ENCODE peak calls at places on chromosomes 1 and 21, in seven cellular contexts. One of them, this sample, is unnamed.

GRCh38 chr1:68270993-68271392 is 38.7 kb upstream of the WLS start:
- DNase-seq in KBM-7: no peak
- DNase-seq in stimulated activated CD4-positive, alpha-beta T cell treated with anti-CD3 and anti-CD28 coated beads, Interleukin-15, amount 100 ng/mL, for 1 hour: no peak
- DNase-seq in ovary: no peak
- DNase-seq in activated CD4-positive, alpha-beta T cell treated with anti-CD3 and anti-CD28 coated beads, Interleukin-2, amount 50 U/mL, for 1 hour: no peak
- DNase-seq in breast epithelium: no peak
- DNase-seq in GM13977: no peak
- DNase-seq in this sample: no peak

GRCh38 chr21:45302082-45303061 is 14.7 kb upstream of the POFUT2 start:
- DNase-seq in activated CD4-positive, alpha-beta T cell treated with anti-CD3 and anti-CD28 coated beads, Interleukin-2, amount 50 U/mL, for 1 hour: peak
- DNase-seq in stimulated activated CD4-positive, alpha-beta T cell treated with anti-CD3 and anti-CD28 coated beads, Interleukin-15, amount 100 ng/mL, for 1 hour: peak
- DNase-seq in breast epithelium: no peak
- DNase-seq in GM13977: no peak
- DNase-seq in ovary: peak
- DNase-seq in KBM-7: no peak
- DNase-seq in this sample: no peak

GRCh38 chr1:244442850-244443249 is 8.9 kb downstream of the ADSS2 start:
- DNase-seq in GM13977: no peak
- DNase-seq in stimulated activated CD4-positive, alpha-beta T cell treated with anti-CD3 and anti-CD28 coated beads, Interleukin-15, amount 100 ng/mL, for 1 hour: no peak
- DNase-seq in KBM-7: no peak
- DNase-seq in breast epithelium: no peak
- DNase-seq in ovary: no peak
- DNase-seq in activated CD4-positive, alpha-beta T cell treated with anti-CD3 and anti-CD28 coated beads, Interleukin-2, amount 50 U/mL, for 1 hour: no peak
- DNase-seq in this sample: no peak

GRCh38 chr1:230236301-230236700 is 169.3 kb downstream of the GALNT2 start:
- DNase-seq in stimulated activated CD4-positive, alpha-beta T cell treated with anti-CD3 and anti-CD28 coated beads, Interleukin-15, amount 100 ng/mL, for 1 hour: no peak
- DNase-seq in GM13977: no peak
- DNase-seq in KBM-7: no peak
- DNase-seq in breast epithelium: no peak
- DNase-seq in ovary: no peak
- DNase-seq in activated CD4-positive, alpha-beta T cell treated with anti-CD3 and anti-CD28 coated beads, Interleukin-2, amount 50 U/mL, for 1 hour: no peak
- DNase-seq in this sample: no peak

GRCh38 chr21:18228060-18228739 is 16.4 kb upstream of the CHODL start:
- DNase-seq in stimulated activated CD4-positive, alpha-beta T cell treated with anti-CD3 and anti-CD28 coated beads, Interleukin-15, amount 100 ng/mL, for 1 hour: no peak
- DNase-seq in GM13977: no peak
- DNase-seq in KBM-7: no peak
- DNase-seq in activated CD4-positive, alpha-beta T cell treated with anti-CD3 and anti-CD28 coated beads, Interleukin-2, amount 50 U/mL, for 1 hour: no peak
- DNase-seq in breast epithelium: no peak
- DNase-seq in ovary: no peak
- DNase-seq in this sample: no peak

GRCh38 chr1:3074800-3075199 is 5.8 kb downstream of the PRDM16 start:
- DNase-seq in activated CD4-positive, alpha-beta T cell treated with anti-CD3 and anti-CD28 coated beads, Interleukin-2, amount 50 U/mL, for 1 hour: no peak
- DNase-seq in stimulated activated CD4-positive, alpha-beta T cell treated with anti-CD3 and anti-CD28 coated beads, Interleukin-15, amount 100 ng/mL, for 1 hour: no peak
- DNase-seq in KBM-7: no peak
- DNase-seq in breast epithelium: no peak
- DNase-seq in ovary: no peak
- DNase-seq in GM13977: no peak
- DNase-seq in this sample: no peak

GRCh38 chr1:16294219-16295212 is 57.5 kb upstream of the CPLANE2 start:
- DNase-seq in ovary: no peak
- DNase-seq in KBM-7: no peak
- DNase-seq in stimulated activated CD4-positive, alpha-beta T cell treated with anti-CD3 and anti-CD28 coated beads, Interleukin-15, amount 100 ng/mL, for 1 hour: no peak
- DNase-seq in breast epithelium: no peak
- DNase-seq in GM13977: peak
- DNase-seq in activated CD4-positive, alpha-beta T cell treated with anti-CD3 and anti-CD28 coated beads, Interleukin-2, amount 50 U/mL, for 1 hour: no peak
- DNase-seq in this sample: no peak

GRCh38 chr1:231376875-231377549 is 38.9 kb downstream of the SPRTN start:
- DNase-seq in breast epithelium: no peak
- DNase-seq in activated CD4-positive, alpha-beta T cell treated with anti-CD3 and anti-CD28 coated beads, Interleukin-2, amount 50 U/mL, for 1 hour: no peak
- DNase-seq in ovary: no peak
- DNase-seq in GM13977: no peak
- DNase-seq in stimulated activated CD4-positive, alpha-beta T cell treated with anti-CD3 and anti-CD28 coated beads, Interleukin-15, amount 100 ng/mL, for 1 hour: no peak
- DNase-seq in KBM-7: no peak
- DNase-seq in this sample: peak

GRCh38 chr1:233909195-233909594 is 4.7 kb downstream of the SLC35F3 start:
- DNase-seq in stimulated activated CD4-positive, alpha-beta T cell treated with anti-CD3 and anti-CD28 coated beads, Interleukin-15, amount 100 ng/mL, for 1 hour: no peak
- DNase-seq in breast epithelium: no peak
- DNase-seq in ovary: no peak
- DNase-seq in KBM-7: no peak
- DNase-seq in GM13977: no peak
- DNase-seq in activated CD4-positive, alpha-beta T cell treated with anti-CD3 and anti-CD28 coated beads, Interleukin-2, amount 50 U/mL, for 1 hour: no peak
- DNase-seq in this sample: peak

GRCh38 chr1:214676747-214677146 is 73.8 kb downstream of the CENPF start:
- DNase-seq in breast epithelium: no peak
- DNase-seq in stimulated activated CD4-positive, alpha-beta T cell treated with anti-CD3 and anti-CD28 coated beads, Interleukin-15, amount 100 ng/mL, for 1 hour: no peak
- DNase-seq in activated CD4-positive, alpha-beta T cell treated with anti-CD3 and anti-CD28 coated beads, Interleukin-2, amount 50 U/mL, for 1 hour: no peak
- DNase-seq in KBM-7: no peak
- DNase-seq in GM13977: no peak
- DNase-seq in ovary: no peak
- DNase-seq in this sample: no peak

GRCh38 chr21:31346256-31346821 is 2.3 kb upstream of the TIAM1 start:
- DNase-seq in KBM-7: no peak
- DNase-seq in stimulated activated CD4-positive, alpha-beta T cell treated with anti-CD3 and anti-CD28 coated beads, Interleukin-15, amount 100 ng/mL, for 1 hour: no peak
- DNase-seq in activated CD4-positive, alpha-beta T cell treated with anti-CD3 and anti-CD28 coated beads, Interleukin-2, amount 50 U/mL, for 1 hour: no peak
- DNase-seq in ovary: no peak
- DNase-seq in GM13977: no peak
- DNase-seq in breast epithelium: no peak
- DNase-seq in this sample: no peak

GRCh38 chr1:3884966-3885365 is 15.1 kb downstream of the C1orf174 start:
- DNase-seq in KBM-7: no peak
- DNase-seq in ovary: no peak
- DNase-seq in activated CD4-positive, alpha-beta T cell treated with anti-CD3 and anti-CD28 coated beads, Interleukin-2, amount 50 U/mL, for 1 hour: no peak
- DNase-seq in GM13977: no peak
- DNase-seq in stimulated activated CD4-positive, alpha-beta T cell treated with anti-CD3 and anti-CD28 coated beads, Interleukin-15, amount 100 ng/mL, for 1 hour: no peak
- DNase-seq in breast epithelium: no peak
- DNase-seq in this sample: no peak

GRCh38 chr1:36934061-36934460 is 100.3 kb downstream of the GRIK3 start:
- DNase-seq in stimulated activated CD4-positive, alpha-beta T cell treated with anti-CD3 and anti-CD28 coated beads, Interleukin-15, amount 100 ng/mL, for 1 hour: no peak
- DNase-seq in breast epithelium: no peak
- DNase-seq in KBM-7: no peak
- DNase-seq in ovary: no peak
- DNase-seq in GM13977: no peak
- DNase-seq in activated CD4-positive, alpha-beta T cell treated with anti-CD3 and anti-CD28 coated beads, Interleukin-2, amount 50 U/mL, for 1 hour: no peak
- DNase-seq in this sample: no peak

GRCh38 chr1:7015022-7015421 is 229.8 kb downstream of the CAMTA1 start:
- DNase-seq in stimulated activated CD4-positive, alpha-beta T cell treated with anti-CD3 and anti-CD28 coated beads, Interleukin-15, amount 100 ng/mL, for 1 hour: no peak
- DNase-seq in ovary: no peak
- DNase-seq in breast epithelium: no peak
- DNase-seq in KBM-7: no peak
- DNase-seq in GM13977: no peak
- DNase-seq in activated CD4-positive, alpha-beta T cell treated with anti-CD3 and anti-CD28 coated beads, Interleukin-2, amount 50 U/mL, for 1 hour: no peak
- DNase-seq in this sample: no peak

This sample was measured in ELR.